ENCODE peak calls at places on chromosomes 16 and 17, in seven cellular contexts. C is A549; O is activated T-cell treated with anti-CD3 and anti-CD28 coated beads, Interleukin-2, amount 50 U/mL, for 24 hours; I is NCI-H748 treated with DMSO at 0.1 percent for 48 hours; J is WTC11; Y is GM10248; V is stimulated activated CD4-positive, alpha-beta T cell treated with anti-CD3 and anti-CD28 coated beads, Interleukin-15, amount 100 ng/mL, for 24 hours. Q is an unnamed sample.

GRCh38 chr17:26765860-26766709 is 527.8 kb upstream of the WSB1 start:
- DNase-seq in Y (no peak), I (no peak), O (no peak), C (no peak), J (no peak), V (no peak), Q (no peak)

GRCh38 chr17:50459756-50460155 is 8.9 kb downstream of the CHAD start:
- DNase-seq in I (no peak), V (no peak), J (no peak), Y (peak; percentile 5), C (no peak), O (no peak), Q (no peak)

GRCh38 chr16:80008857-80009256 is 408.3 kb upstream of the MAF start:
- DNase-seq in V (no peak), Y (no peak), O (no peak), I (no peak), C (no peak), J (no peak), Q (no peak)

GRCh38 chr17:50559674-50560184 is 786 bp upstream of the CACNA1G start:
- DNase-seq in O (peak; percentile 56), I (no peak), J (peak; percentile 94), C (peak; percentile 90), V (peak; percentile 64), Y (peak; percentile 67), Q (no peak)

GRCh38 chr17:32926183-32926582 is 1.8 kb upstream of the TMEM98 start:
- DNase-seq in V (no peak), O (no peak), J (no peak), Y (no peak), I (no peak), C (no peak), Q (no peak)

GRCh38 chr16:86831366-86831765 is 253.0 kb downstream of the FOXL1 start:
- DNase-seq in V (no peak), Y (no peak), J (no peak), I (no peak), C (no peak), O (no peak), Q (no peak)

GRCh38 chr17:4406386-4406785 is 27.4 kb upstream of the SPNS3 start:
- DNase-seq in Y (no peak), V (no peak), J (no peak), C (no peak), O (no peak), I (no peak), Q (no peak)

GRCh38 chr16:78689536-78689935 is 590.1 kb downstream of the WWOX start:
- DNase-seq in C (no peak), Y (no peak), J (no peak), O (no peak), V (no peak), I (no peak), Q (no peak)

GRCh38 chr17:75105269-75106080 is 4.3 kb upstream of the ARMC7 start:
- DNase-seq in I (peak; percentile 26), J (peak; percentile 80), C (peak; percentile 84), V (peak; percentile 50), Y (peak; percentile 70), O (no peak), Q (peak; percentile 88)

GRCh38 chr17:72244494-72244893 is 123.7 kb downstream of the SOX9 start:
- DNase-seq in O (no peak), I (no peak), Y (no peak), J (no peak), C (no peak), V (no peak), Q (no peak)

GRCh38 chr17:48618366-48618896 is 3.3 kb upstream of the HOXB8 start:
- DNase-seq in V (peak; percentile 87), J (peak; percentile 92), C (peak; percentile 86), I (peak; percentile 71), O (peak; percentile 90), Y (peak; percentile 90), Q (peak; percentile 90)

GRCh38 chr17:66714046-66715023 is 120.6 kb upstream of the CACNG5 start:
- DNase-seq in C (no peak), Y (no peak), V (no peak), I (no peak), J (no peak), O (no peak), Q (peak; percentile 66)

GRCh38 chr16:15897386-15897785 is 9.0 kb upstream of the CEP20 start:
- DNase-seq in I (no peak), J (no peak), C (no peak), V (no peak), Y (no peak), O (no peak), Q (no peak)

GRCh38 chr17:78727057-78727456 is 55.0 kb downstream of the CYTH1 start:
- DNase-seq in Y (no peak), J (no peak), C (no peak), O (no peak), V (no peak), I (no peak), Q (no peak)

GRCh38 chr16:54152362-54153239 is 134.0 kb downstream of the IRX3 start:
- DNase-seq in J (no peak), C (no peak), I (no peak), V (no peak), Y (no peak), O (no peak), Q (no peak)

GRCh38 chr17:6352016-6352415 is 82.9 kb downstream of the AIPL1 start:
- DNase-seq in J (no peak), C (no peak), I (no peak), Y (no peak), O (no peak), V (no peak), Q (no peak)

GRCh38 chr16:50300942-50301625 is 34.7 kb downstream of the ADCY7 start:
- DNase-seq in V (no peak), C (no peak), I (no peak), J (no peak), Y (no peak), O (no peak), Q (no peak)

GRCh38 chr17:44773140-44773539 is 14.4 kb downstream of the ADAM11 start:
- DNase-seq in Y (no peak), V (no peak), O (no peak), J (no peak), I (no peak), C (no peak), Q (no peak)

GRCh38 chr16:82011199-82011641 is at the start of gene SDR42E1:
- DNase-seq in Y (peak; percentile 66), O (peak; percentile 78), J (no peak), V (peak; percentile 76), C (peak; percentile 70), I (peak; percentile 46), Q (peak; percentile 80)

GRCh38 chr17:78965369-78965982 is 14.2 kb downstream of the LGALS3BP start:
- DNase-seq in Y (no peak), J (no peak), C (no peak), O (no peak), V (no peak), I (no peak), Q (peak; percentile 77)

GRCh38 chr17:1915889-1916288 is 86.1 kb downstream of the RPA1 start:
- DNase-seq in O (no peak), Y (no peak), V (no peak), C (no peak), I (no peak), J (no peak), Q (no peak)

GRCh38 chr17:69047368-69048263 is 13.1 kb downstream of the ABCA9 start:
- DNase-seq in O (no peak), I (no peak), J (no peak), V (no peak), Y (no peak), C (peak; percentile 25), Q (no peak)

GRCh38 chr17:45197108-45197507 is 24.6 kb upstream of the FMNL1 start:
- DNase-seq in J (no peak), C (no peak), V (no peak), I (no peak), O (no peak), Y (no peak), Q (no peak)

GRCh38 chr17:78484300-78485159 is 92.7 kb downstream of the DNAH17 start:
- DNase-seq in Y (peak; percentile 87), O (peak; percentile 92), I (no peak), V (peak; percentile 70), J (peak; percentile 81), C (peak; percentile 58), Q (no peak)

Q was measured in NCI-H2081.